ENCODE peak calls at places on chromosome 1, in nine cellular contexts. Q, T, N, O, R, G, P, H and J are unnamed samples.

GRCh38 chr1:27555700-27556424 is 48.1 kb downstream of the AHDC1 start:
- DNase-seq in G (peak; percentile 50), T (no peak), O (no peak), H (no peak), P (no peak), N (no peak), Q (no peak), R (no peak), J (no peak)

GRCh38 chr1:3349161-3349967 is 105.1 kb upstream of the ARHGEF16 start:
- DNase-seq in N (no peak), R (no peak), T (no peak), G (no peak), H (no peak), Q (no peak), O (no peak), P (no peak), J (no peak)

GRCh38 chr1:243421784-243422183 is 165.9 kb downstream of the SDCCAG8 start:
- DNase-seq in O (no peak), N (peak; percentile 77), H (no peak), G (peak; percentile 79), T (no peak), P (no peak), Q (peak; percentile 39), R (peak; percentile 29), J (peak; percentile 48)

GRCh38 chr1:182149411-182149965 is 88.0 kb upstream of the ZNF648 start:
- DNase-seq in O (no peak), P (peak; percentile 76), Q (peak; percentile 27), T (no peak), G (peak; percentile 55), N (peak; percentile 84), H (no peak), R (peak; percentile 88), J (no peak)

GRCh38 chr1:26787706-26788514 is at the start of gene PIGV:
- DNase-seq in R (peak; percentile 70), Q (peak; percentile 87), G (peak; percentile 91), N (peak; percentile 80), P (peak; percentile 78), O (peak; percentile 84), T (peak; percentile 93), H (peak; percentile 95), J (peak; percentile 92)

GRCh38 chr1:156245451-156246232 is 2.2 kb downstream of the PAQR6 start:
- DNase-seq in T (peak; percentile 46), O (no peak), Q (peak; percentile 51), N (peak; percentile 44), H (no peak), P (no peak), R (no peak), G (peak; percentile 64), J (no peak)

GRCh38 chr1:170790651-170791071 is 126.7 kb downstream of the PRRX1 start:
- DNase-seq in P (no peak), R (peak; percentile 83), O (no peak), H (no peak), G (no peak), T (no peak), N (peak; percentile 8), Q (no peak), J (no peak)

GRCh38 chr1:182291584-182292192 is 99.9 kb downstream of the GLUL start:
- DNase-seq in T (no peak), R (no peak), G (no peak), H (no peak), O (no peak), Q (peak; percentile 51), N (no peak), P (no peak), J (no peak)

GRCh38 chr1:78143673-78144072 is 97.9 kb downstream of the GIPC2 start:
- DNase-seq in Q (no peak), P (no peak), R (no peak), N (no peak), T (no peak), H (no peak), O (no peak), G (no peak), J (no peak)

GRCh38 chr1:43930168-43930948 is 3.2 kb upstream of the ARTN start:
- DNase-seq in R (no peak), Q (peak; percentile 29), N (peak; percentile 59), O (no peak), H (no peak), G (peak; percentile 49), T (peak; percentile 40), P (no peak), J (peak; percentile 66)

GRCh38 chr1:229884765-229885164 is 182.3 kb upstream of the GALNT2 start:
- DNase-seq in N (no peak), R (no peak), P (no peak), H (peak; percentile 18), Q (peak; percentile 93), O (no peak), T (no peak), G (peak; percentile 9), J (no peak)

GRCh38 chr1:200355815-200356214 is 54.0 kb downstream of the ZNF281 start:
- DNase-seq in N (no peak), O (no peak), G (no peak), P (no peak), H (no peak), T (no peak), R (no peak), Q (no peak), J (no peak)

GRCh38 chr1:184035719-184036516 is 1.6 kb downstream of the COLGALT2 start:
- DNase-seq in R (no peak), T (no peak), P (no peak), G (peak; percentile 9), O (no peak), Q (no peak), H (no peak), N (no peak), J (no peak)

GRCh38 chr1:184595609-184596008 is 159.0 kb downstream of the EDEM3 start:
- DNase-seq in H (no peak), Q (no peak), T (no peak), R (peak; percentile 59), G (no peak), N (peak; percentile 95), P (peak; percentile 80), O (no peak), J (peak; percentile 17)

GRCh38 chr1:39574646-39575045 is 1.9 kb downstream of the PABPC4 start:
- DNase-seq in R (peak; percentile 20), Q (peak; percentile 51), T (no peak), P (peak; percentile 14), H (no peak), O (no peak), N (peak; percentile 42), G (no peak), J (peak; percentile 43)

GRCh38 chr1:12640237-12640957 is 3.5 kb upstream of the AADACL4 start:
- DNase-seq in Q (no peak), T (no peak), H (no peak), P (peak; percentile 6), G (no peak), N (no peak), R (no peak), O (no peak), J (no peak)

GRCh38 chr1:231522931-231523642 is 5.4 kb upstream of the TSNAX start:
- DNase-seq in G (no peak), P (no peak), Q (no peak), O (no peak), N (no peak), T (no peak), R (no peak), H (no peak), J (no peak)

GRCh38 chr1:156154317-156154749 is 948 bp downstream of the SEMA4A start:
- DNase-seq in T (no peak), R (no peak), Q (no peak), H (no peak), P (no peak), N (no peak), O (no peak), G (peak; percentile 81), J (no peak)

GRCh38 chr1:241994171-241994570 is 4.7 kb downstream of the MAP1LC3C start:
- DNase-seq in P (no peak), Q (no peak), G (no peak), R (no peak), H (no peak), T (no peak), N (no peak), O (no peak), J (no peak)

GRCh38 chr1:109548321-109549267 is at the start of gene GNAI3:
- DNase-seq in R (peak; percentile 93), G (peak; percentile 98), P (peak; percentile 96), N (peak; percentile 98), O (peak; percentile 96), Q (peak; percentile 96), H (peak; percentile 92), T (peak; percentile 87), J (peak; percentile 96)
- TF ChIP-seq CTCF in R (no peak), G (no peak), P (no peak), N (no peak), O (no peak), Q (no peak), H (no peak), T (no peak), J (no peak)

GRCh38 chr1:115183711-115184259 is 94.5 kb upstream of the TSPAN2 start:
- DNase-seq in T (no peak), P (no peak), G (no peak), H (no peak), Q (no peak), O (no peak), R (no peak), N (no peak), J (no peak)
- TF ChIP-seq CTCF in T (no peak), P (no peak), G (no peak), H (no peak), Q (no peak), O (no peak), R (no peak), N (no peak), J (no peak)

DNA sequence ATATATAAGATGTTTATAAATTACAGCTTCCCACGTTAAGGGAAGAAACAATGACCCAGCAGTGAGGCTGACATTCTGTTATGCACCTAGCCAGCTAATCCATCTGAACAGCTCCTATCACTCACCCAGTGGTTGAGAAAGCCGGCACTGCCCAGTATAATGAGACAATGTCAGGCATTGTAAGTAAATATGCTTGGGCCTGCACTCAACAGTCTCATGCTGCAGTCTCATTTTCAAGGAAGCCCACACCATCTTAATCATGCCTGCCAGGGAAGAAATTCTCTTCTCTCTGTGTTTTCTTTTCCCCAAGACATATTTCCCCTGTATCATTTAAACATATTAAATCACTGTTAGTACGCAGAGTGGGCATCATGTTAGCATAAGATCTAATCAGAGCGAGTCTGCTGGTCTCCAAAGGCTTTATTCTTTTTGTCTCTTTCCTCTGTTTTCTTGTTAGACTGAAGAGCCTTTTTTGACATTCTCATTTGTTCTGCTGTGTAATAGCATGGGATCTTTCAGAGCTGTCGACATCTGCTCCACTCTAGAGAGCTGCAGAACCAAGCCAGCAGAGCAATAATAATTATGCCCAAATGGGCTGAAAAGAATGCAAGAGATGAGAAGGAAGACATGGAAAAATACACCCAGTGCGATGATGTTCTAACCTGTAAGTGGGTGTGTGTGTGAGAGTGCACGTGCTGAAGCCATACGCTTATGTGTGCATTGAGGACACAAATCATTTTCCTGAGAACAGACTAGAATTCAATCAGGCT is 67.6 kb upstream of the SLC22A15 start:
- DNase-seq in O (no peak), N (peak; percentile 64), P (peak; percentile 66), G (no peak), H (no peak), R (no peak), T (no peak), Q (no peak), J (no peak)
- TF ChIP-seq CTCF in O (no peak), N (no peak), P (no peak), G (no peak), H (no peak), R (no peak), T (no peak), Q (no peak), J (no peak)

DNA sequence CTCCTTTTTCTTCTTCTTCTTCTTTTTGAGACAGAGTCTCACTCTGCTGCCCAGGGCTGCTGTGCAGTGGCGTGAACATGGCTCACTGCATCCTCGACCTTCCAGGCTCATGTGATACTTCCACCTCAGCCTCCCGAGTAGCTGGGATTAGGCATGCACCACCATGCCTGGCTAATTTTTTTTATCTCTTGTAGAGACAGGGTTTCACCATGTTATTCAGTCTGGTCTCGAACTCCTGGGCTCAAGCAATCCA is 13.0 kb upstream of the PADI1 start:
- DNase-seq in T (no peak), H (no peak), O (no peak), P (no peak), R (no peak), G (no peak), Q (no peak), N (no peak), J (no peak)
- TF ChIP-seq CTCF in T (no peak), H (no peak), O (no peak), P (no peak), R (no peak), G (no peak), Q (no peak), N (no peak), J (no peak)